ENCODE peak calls at places on chromosome 7, in seven cellular contexts. Q is H9, E is IMR-90, H is mesenchymal stem cell, B is neuronal stem cell, G is H1, W is trophoblast cell. Y is an unnamed sample.

GRCh38 chr7:106205621-106206222 is 79.1 kb downstream of the NAMPT start:
- DNase-seq in Q (no peak), E (peak; percentile 20), H (peak; percentile 55), B (no peak), G (no peak), W (no peak), Y (no peak)

GRCh38 chr7:139731802-139732470 is 45.9 kb downstream of the HIPK2 start:
- DNase-seq in Q (no peak), E (peak; percentile 83), H (peak; percentile 95), B (no peak), G (no peak), W (peak; percentile 82), Y (peak; percentile 38)

GRCh38 chr7:85065888-85066485 is 120.9 kb downstream of the SEMA3D start:
- DNase-seq in Q (no peak), E (peak; percentile 8), H (peak; percentile 14), B (no peak), G (no peak), W (no peak), Y (no peak)

GRCh38 chr7:8103282-8103681 is 134.7 kb downstream of the GLCCI1 start:
- DNase-seq in Q (no peak), E (no peak), H (no peak), B (no peak), G (no peak), W (no peak), Y (no peak)

GRCh38 chr7:72326365-72326764 is 85.8 kb downstream of the CALN1 start:
- DNase-seq in Q (no peak), E (no peak), H (no peak), B (no peak), G (no peak), W (peak; percentile 38), Y (no peak)

GRCh38 chr7:129959480-129960332 is 6.9 kb upstream of the UBE2H start:
- DNase-seq in Q (no peak), E (no peak), H (peak; percentile 24), B (no peak), G (no peak), W (peak; percentile 60), Y (no peak)

GRCh38 chr7:46089281-46089680 is 168.2 kb upstream of the IGFBP3 start:
- DNase-seq in Q (no peak), E (peak; percentile 48), H (no peak), B (no peak), G (no peak), W (no peak), Y (no peak)

GRCh38 chr7:33654641-33655040 is 250.7 kb upstream of the BMPER start:
- DNase-seq in Q (no peak), E (no peak), H (no peak), B (no peak), G (no peak), W (no peak), Y (no peak)

GRCh38 chr7:84302949-84303348 is 108.4 kb upstream of the SEMA3A start:
- DNase-seq in Q (no peak), E (no peak), H (no peak), B (no peak), G (no peak), W (peak; percentile 11), Y (peak; percentile 12)

GRCh38 chr7:105612806-105613205 is 31.5 kb upstream of the EFCAB10 start:
- DNase-seq in Q (no peak), E (no peak), H (no peak), B (no peak), G (no peak), W (no peak), Y (no peak)

GRCh38 chr7:140059288-140060242 is 3.2 kb downstream of the PARP12 start:
- DNase-seq in Q (no peak), E (peak; percentile 95), H (peak; percentile 89), B (no peak), G (peak; percentile 27), W (no peak), Y (no peak)

GRCh38 chr7:98826811-98827231 is 43.0 kb downstream of the TMEM130 start:
- DNase-seq in Q (peak; percentile 63), E (no peak), H (no peak), B (no peak), G (no peak), W (no peak), Y (no peak)

DNA sequence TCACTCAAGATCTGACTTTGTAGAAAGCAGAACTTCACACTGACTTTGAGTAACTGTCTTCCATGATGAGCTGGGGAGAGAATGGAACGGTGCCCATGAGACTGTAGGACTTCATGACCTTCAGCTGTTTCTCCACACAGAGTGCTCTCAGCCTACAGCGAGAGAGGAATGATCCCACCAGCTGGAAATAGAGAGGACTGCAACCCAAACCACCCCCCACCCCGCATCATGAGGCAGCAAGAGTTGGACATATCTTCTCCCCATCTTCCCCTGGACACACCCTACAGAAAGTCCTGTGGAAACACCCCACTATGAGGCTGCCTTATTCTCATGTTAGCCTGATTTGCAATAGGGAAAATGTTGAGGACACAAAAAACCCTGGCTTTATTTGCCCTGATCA is 312.5 kb downstream of the PAXIP1 start:
- DNase-seq in Q (no peak), E (no peak), H (no peak), B (no peak), G (no peak), W (no peak), Y (peak; percentile 11)
- H2BK120ac ChIP-seq in Q (no peak overlapping the region), E (no peak overlapping the region), H (no peak overlapping the region), B (no peak overlapping the region), G (no peak overlapping the region), W (no peak overlapping the region), Y (no peak overlapping the region)

GRCh38 chr7:47635091-47636090 is 53.5 kb upstream of the TNS3 start:
- DNase-seq in Q (peak; percentile 56), E (no peak), H (no peak), B (no peak), G (peak; percentile 68), W (peak; percentile 52), Y (peak; percentile 52)
- H3K27ac ChIP-seq in Q (no peak overlapping the region), E (no peak overlapping the region), H (no peak overlapping the region), B (no peak overlapping the region), G (no peak overlapping the region), W (peak overlapping the region; percentile 97), Y (no peak overlapping the region)

DNA sequence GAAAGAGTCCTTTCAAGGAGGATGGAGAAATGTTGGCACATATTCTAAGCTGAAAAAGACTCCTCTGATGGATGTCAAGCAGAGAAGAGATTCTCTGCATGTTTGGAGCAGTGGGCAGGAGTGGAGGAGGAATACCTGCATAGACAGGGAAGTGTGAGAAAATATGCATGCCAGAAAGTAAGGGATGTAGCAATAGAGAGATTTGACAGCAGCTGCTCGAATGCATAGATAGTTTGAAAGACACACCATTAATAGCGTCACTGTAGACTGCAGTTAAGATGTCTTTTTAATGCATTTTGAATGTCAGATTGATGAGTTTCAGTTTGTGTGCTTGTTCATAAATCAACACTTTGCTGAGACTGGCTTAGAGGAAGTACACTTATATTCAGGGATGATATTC is 169.9 kb upstream of the POT1 start:
- DNase-seq in Q (no peak), E (no peak), H (no peak), B (no peak), G (no peak), W (no peak), Y (no peak)
- H2BK120ac ChIP-seq in Q (no peak overlapping the region), E (no peak overlapping the region), H (no peak overlapping the region), B (no peak overlapping the region), G (no peak overlapping the region), W (no peak overlapping the region), Y (no peak overlapping the region)

GRCh38 chr7:25615005-25615404 is 386.7 kb upstream of the NPVF start:
- DNase-seq in Q (no peak), E (no peak), H (peak; percentile 45), B (no peak), G (no peak), W (no peak), Y (no peak)
- H3K27ac ChIP-seq in Q (no peak overlapping the region), E (no peak overlapping the region), H (no peak overlapping the region), B (no peak overlapping the region), G (no peak overlapping the region), W (no peak overlapping the region), Y (no peak overlapping the region)

DNA sequence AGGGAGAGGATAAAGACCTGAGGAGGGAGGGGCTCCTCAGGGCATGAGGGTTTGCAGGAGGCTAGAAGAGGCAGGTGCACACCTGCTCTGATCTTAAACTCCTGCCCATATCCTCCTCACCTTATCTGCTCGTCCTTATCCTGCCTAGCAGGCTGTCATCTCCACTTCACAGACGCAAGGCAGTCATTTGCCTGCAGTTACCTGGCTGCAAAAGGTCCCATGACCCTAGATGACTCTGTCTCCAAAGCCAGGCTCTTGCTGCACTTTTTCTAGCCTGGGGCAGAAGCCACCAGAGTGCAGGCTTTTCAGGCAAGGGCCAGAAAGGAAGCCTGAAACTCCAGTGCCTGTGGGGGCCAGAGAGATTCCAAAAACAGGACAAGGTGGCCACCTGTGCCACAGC is 1.7 kb upstream of the ZNF853 start:
- DNase-seq in Q (no peak), E (no peak), H (no peak), B (no peak), G (no peak), W (peak; percentile 96), Y (peak; percentile 75)
- H2BK120ac ChIP-seq in Q (no peak overlapping the region), E (no peak overlapping the region), H (no peak overlapping the region), B (no peak overlapping the region), G (no peak overlapping the region), W (no peak overlapping the region), Y (no peak overlapping the region)

Y was measured in mesendoderm.